ENCODE peak calls at places on chromosomes 3 and 15, in eight cellular contexts. One of them, this sample, is unnamed.

GRCh38 chr3:61601831-61602230 is 40.5 kb downstream of the PTPRG start:
- DNase-seq in activated T-cell treated with anti-CD3 and anti-CD28 coated beads for 1 hour: no peak
- DNase-seq in activated CD4-positive, CD25-positive, alpha-beta regulatory T cell treated with anti-CD3 and anti-CD28 coated beads, Interleukin-2, amount 50 U/mL, for 72 hours: no peak
- DNase-seq in cardiac fibroblast: peak; percentile 15
- DNase-seq in T-helper 2 cell: no peak
- DNase-seq in NAMALWA: no peak
- DNase-seq in tibial artery: no peak
- DNase-seq in GM06990: no peak
- DNase-seq in this sample: no peak

GRCh38 chr3:195097331-195098255 is 173.4 kb downstream of the XXYLT1 start:
- DNase-seq in activated T-cell treated with anti-CD3 and anti-CD28 coated beads for 1 hour: no peak
- DNase-seq in activated CD4-positive, CD25-positive, alpha-beta regulatory T cell treated with anti-CD3 and anti-CD28 coated beads, Interleukin-2, amount 50 U/mL, for 72 hours: no peak
- DNase-seq in cardiac fibroblast: peak; percentile 29
- DNase-seq in T-helper 2 cell: no peak
- DNase-seq in NAMALWA: no peak
- DNase-seq in tibial artery: peak; percentile 24
- DNase-seq in GM06990: no peak
- DNase-seq in this sample: no peak

GRCh38 chr3:75692061-75692460 is 27.9 kb downstream of the FRG2C start:
- DNase-seq in activated T-cell treated with anti-CD3 and anti-CD28 coated beads for 1 hour: no peak
- DNase-seq in activated CD4-positive, CD25-positive, alpha-beta regulatory T cell treated with anti-CD3 and anti-CD28 coated beads, Interleukin-2, amount 50 U/mL, for 72 hours: no peak
- DNase-seq in cardiac fibroblast: no peak
- DNase-seq in T-helper 2 cell: no peak
- DNase-seq in NAMALWA: no peak
- DNase-seq in tibial artery: no peak
- DNase-seq in GM06990: no peak
- DNase-seq in this sample: no peak

GRCh38 chr3:126103121-126104027 is 19.4 kb upstream of the SLC41A3 start:
- DNase-seq in activated T-cell treated with anti-CD3 and anti-CD28 coated beads for 1 hour: no peak
- DNase-seq in activated CD4-positive, CD25-positive, alpha-beta regulatory T cell treated with anti-CD3 and anti-CD28 coated beads, Interleukin-2, amount 50 U/mL, for 72 hours: no peak
- DNase-seq in cardiac fibroblast: no peak
- DNase-seq in T-helper 2 cell: no peak
- DNase-seq in NAMALWA: peak; percentile 22
- DNase-seq in tibial artery: no peak
- DNase-seq in GM06990: no peak
- DNase-seq in this sample: no peak

GRCh38 chr15:51093865-51094605 is 671 bp downstream of the TNFAIP8L3 start:
- DNase-seq in activated T-cell treated with anti-CD3 and anti-CD28 coated beads for 1 hour: no peak
- DNase-seq in activated CD4-positive, CD25-positive, alpha-beta regulatory T cell treated with anti-CD3 and anti-CD28 coated beads, Interleukin-2, amount 50 U/mL, for 72 hours: no peak
- DNase-seq in cardiac fibroblast: peak; percentile 66
- DNase-seq in T-helper 2 cell: no peak
- DNase-seq in NAMALWA: no peak
- DNase-seq in tibial artery: peak; percentile 89
- DNase-seq in GM06990: no peak
- DNase-seq in this sample: no peak

GRCh38 chr3:117540583-117540982 is 831.0 kb downstream of the TUSC7 start:
- DNase-seq in activated T-cell treated with anti-CD3 and anti-CD28 coated beads for 1 hour: no peak
- DNase-seq in activated CD4-positive, CD25-positive, alpha-beta regulatory T cell treated with anti-CD3 and anti-CD28 coated beads, Interleukin-2, amount 50 U/mL, for 72 hours: no peak
- DNase-seq in cardiac fibroblast: no peak
- DNase-seq in T-helper 2 cell: no peak
- DNase-seq in NAMALWA: no peak
- DNase-seq in tibial artery: no peak
- DNase-seq in GM06990: no peak
- DNase-seq in this sample: no peak

GRCh38 chr3:74393426-74393825 is 221.0 kb downstream of the CNTN3 start:
- DNase-seq in activated T-cell treated with anti-CD3 and anti-CD28 coated beads for 1 hour: no peak
- DNase-seq in activated CD4-positive, CD25-positive, alpha-beta regulatory T cell treated with anti-CD3 and anti-CD28 coated beads, Interleukin-2, amount 50 U/mL, for 72 hours: no peak
- DNase-seq in cardiac fibroblast: no peak
- DNase-seq in T-helper 2 cell: no peak
- DNase-seq in NAMALWA: no peak
- DNase-seq in tibial artery: no peak
- DNase-seq in GM06990: no peak
- DNase-seq in this sample: no peak

GRCh38 chr3:17771177-17772048 is 29.0 kb upstream of the TBC1D5 start:
- DNase-seq in activated T-cell treated with anti-CD3 and anti-CD28 coated beads for 1 hour: no peak
- DNase-seq in activated CD4-positive, CD25-positive, alpha-beta regulatory T cell treated with anti-CD3 and anti-CD28 coated beads, Interleukin-2, amount 50 U/mL, for 72 hours: no peak
- DNase-seq in cardiac fibroblast: peak; percentile 36
- DNase-seq in T-helper 2 cell: no peak
- DNase-seq in NAMALWA: no peak
- DNase-seq in tibial artery: no peak
- DNase-seq in GM06990: no peak
- DNase-seq in this sample: no peak

This sample was measured in effector CD8-positive, alpha-beta T cell.